ENCODE peak calls at places on chromosomes 12 and 14, in eight cellular contexts. C is CD4-positive, alpha-beta memory T cell; M is tibial nerve; Z is heart right ventricle; O is lung; F is uterus; V is mammary epithelial cell; I is iPS DF 6.9. L is an unnamed sample.

GRCh38 chr12:68450947-68451260 is 118.7 kb upstream of the MDM1 start:
- DNase-seq in M (no peak), V (no peak), F (no peak), O (no peak), Z (no peak), I (no peak), C (no peak), L (no peak)

GRCh38 chr14:106506901-106507305 is 980.5 kb downstream of the TMEM121 start:
- DNase-seq in V (no peak), F (no peak), M (no peak), O (no peak), I (no peak), C (peak; percentile 77), Z (no peak), L (no peak)

GRCh38 chr12:56362130-56363059 is at the start of gene APOF:
- DNase-seq in C (no peak), I (no peak), Z (no peak), M (no peak), O (no peak), F (no peak), V (no peak), L (no peak)

GRCh38 chr14:53391631-53392030 is 238.5 kb upstream of the DDHD1 start:
- DNase-seq in Z (no peak), O (no peak), F (no peak), I (no peak), C (no peak), M (no peak), V (peak; percentile 98), L (peak; percentile 22)

GRCh38 chr12:78439666-78440065 is 424.9 kb upstream of the SYT1 start:
- DNase-seq in I (no peak), F (no peak), V (no peak), Z (no peak), M (no peak), C (no peak), O (no peak), L (no peak)

GRCh38 chr12:573226-573625 is 90.0 kb downstream of the NINJ2 start:
- DNase-seq in M (no peak), F (no peak), C (no peak), V (no peak), I (no peak), Z (no peak), O (no peak), L (no peak)

GRCh38 chr14:59306775-59307174 is 118.3 kb downstream of the DAAM1 start:
- DNase-seq in C (no peak), M (no peak), O (no peak), I (no peak), V (peak; percentile 92), Z (no peak), F (no peak), L (peak; percentile 53)

GRCh38 chr14:63752449-63753169 is 24.7 kb upstream of the SGPP1 start:
- DNase-seq in I (no peak), M (no peak), C (no peak), V (peak; percentile 53), Z (peak; percentile 17), F (no peak), O (no peak), L (no peak)

GRCh38 chr12:10305411-10305810 is 2.3 kb upstream of the KLRD1 start:
- DNase-seq in Z (no peak), V (no peak), F (no peak), M (no peak), I (no peak), C (no peak), O (no peak), L (no peak)

GRCh38 chr14:23366163-23366921 is 1.4 kb upstream of the EFS start:
- DNase-seq in O (peak; percentile 51), C (no peak), F (peak; percentile 83), I (no peak), Z (peak; percentile 73), M (peak; percentile 62), V (peak; percentile 60), L (peak; percentile 38)

GRCh38 chr12:124363376-124363965 is 68.6 kb downstream of the RFLNA start:
- DNase-seq in I (no peak), Z (no peak), O (no peak), F (no peak), V (no peak), M (no peak), C (no peak), L (no peak)

GRCh38 chr12:45725631-45726593 is 3.6 kb upstream of the ARID2 start:
- DNase-seq in F (no peak), M (no peak), C (peak; percentile 65), I (no peak), Z (peak; percentile 36), O (no peak), V (peak; percentile 49), L (peak; percentile 46)

DNA sequence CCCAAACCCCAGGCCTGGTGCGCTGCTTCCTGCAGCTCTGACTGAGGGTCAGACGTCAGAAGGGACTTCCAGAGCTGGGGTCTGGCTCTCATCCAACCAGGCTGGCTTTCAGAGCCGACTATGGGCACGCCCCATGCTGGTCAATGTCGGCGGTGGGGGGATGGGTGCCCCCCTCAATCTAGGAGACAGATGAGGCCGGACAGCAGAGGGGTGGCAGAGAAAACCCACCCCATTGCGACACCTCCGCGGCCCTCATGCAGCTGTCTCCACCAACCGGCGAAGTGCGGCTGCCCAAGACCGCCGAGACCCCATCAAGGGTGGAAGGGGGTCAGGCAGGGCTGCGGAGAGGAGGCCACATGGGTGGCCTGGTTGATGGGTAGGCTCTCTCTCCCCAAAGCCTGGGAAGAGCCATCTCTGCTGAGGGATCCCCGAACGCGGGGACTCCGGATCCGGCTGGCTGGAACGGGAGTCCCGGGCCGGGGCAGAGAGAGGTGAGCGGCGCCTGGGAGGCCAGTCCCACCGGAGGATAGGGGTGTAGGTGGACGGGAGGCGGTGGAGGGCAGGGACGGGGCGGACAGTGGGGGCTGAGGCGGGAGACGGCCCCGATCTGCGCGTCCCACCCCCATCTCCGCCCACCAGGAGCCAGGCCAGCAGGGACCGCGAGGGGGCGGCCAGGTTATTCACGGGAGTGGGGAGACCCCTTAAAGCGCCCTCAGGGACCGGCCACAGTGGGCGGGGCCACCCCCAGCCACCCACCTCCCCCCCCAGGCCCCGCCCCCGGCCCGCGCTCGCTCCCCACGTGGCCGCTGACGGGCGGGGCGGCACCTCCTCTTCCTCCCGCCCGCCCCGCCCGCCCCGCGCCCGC is at the start of gene INF2:
- DNase-seq in I (no peak), C (peak; percentile 37), V (peak; percentile 57), M (no peak), F (peak; percentile 66), O (no peak), Z (peak; percentile 60), L (no peak)
- H3K4me3 ChIP-seq in I (peak within 1 kb of the TSS; percentile 71), C (peak within 1 kb of the TSS; percentile 54), V (peak within 1 kb of the TSS; percentile 71), M (peak within 1 kb of the TSS; percentile 67), F (peak within 1 kb of the TSS; percentile 80), O (peak within 1 kb of the TSS; percentile 86), Z (peak within 1 kb of the TSS; percentile 96), L (peak within 1 kb of the TSS; percentile 99)

GRCh38 chr12:57519758-57520007 is 631 bp downstream of the DDIT3 start:
- DNase-seq in F (peak; percentile 52), I (no peak), Z (peak; percentile 61), C (no peak), V (no peak), O (no peak), M (no peak), L (no peak)

GRCh38 chr12:57522887-57523705 is 472 bp downstream of the MBD6 start:
- DNase-seq in Z (peak; percentile 77), M (peak; percentile 43), O (peak; percentile 76), V (peak; percentile 23), I (no peak), C (no peak), F (peak; percentile 66), L (no peak)

GRCh38 chr12:57520008-57520726 is at the start of gene DDIT3:
- DNase-seq in O (peak; percentile 99), V (peak; percentile 97), M (peak; percentile 99), I (peak; percentile 94), Z (peak; percentile 99), F (peak; percentile 99), C (peak; percentile 99), L (no peak)

GRCh38 chr12:57522019-57522886 is at the start of gene MBD6:
- DNase-seq in C (peak; percentile 91), Z (peak; percentile 94), F (peak; percentile 96), V (peak; percentile 89), O (peak; percentile 95), M (peak; percentile 86), I (no peak), L (no peak)

DNA sequence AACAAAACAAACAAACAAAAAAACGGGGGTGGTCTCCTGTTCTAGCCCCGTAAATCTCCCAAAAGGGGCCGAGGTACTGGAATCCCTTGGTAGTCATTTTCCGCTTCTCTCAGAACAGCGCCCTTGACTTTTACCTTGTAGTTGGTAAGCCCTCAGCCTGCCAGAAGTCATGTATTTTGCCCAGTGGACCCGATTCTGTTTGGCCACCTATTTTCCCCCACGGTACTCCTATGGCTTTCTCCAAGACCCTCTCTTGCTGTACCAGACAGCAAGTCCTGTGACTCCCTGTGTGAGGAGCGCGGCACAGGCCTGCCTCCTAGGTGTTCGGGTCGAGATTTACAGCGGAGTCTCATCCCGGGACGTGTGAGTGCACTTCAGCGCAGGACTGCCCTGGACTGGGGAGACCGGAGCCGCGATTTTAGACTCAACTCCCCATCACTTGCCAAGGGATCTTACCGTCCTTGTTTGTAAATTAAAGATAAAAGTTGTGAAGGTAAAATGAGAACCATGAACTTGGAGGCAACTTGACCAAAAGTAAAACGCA is 1.1 kb upstream of the MBD6 start:
- DNase-seq in F (peak; percentile 53), V (no peak), I (no peak), C (no peak), O (no peak), Z (peak; percentile 47), M (peak; percentile 35), L (no peak)
- H3K4me1 ChIP-seq in F (peaks cover 12% of the 10 kb centered on the region), V (peaks cover 55% of the 10 kb centered on the region), I (peaks cover 5% of the 10 kb centered on the region), C (peaks cover 68% of the 10 kb centered on the region), O (peaks cover 18% of the 10 kb centered on the region), Z (peaks cover 64% of the 10 kb centered on the region), M (peaks cover 82% of the 10 kb centered on the region), L (peaks cover 66% of the 10 kb centered on the region)

GRCh38 chr12:62787023-62787422 is 147.9 kb downstream of the PPM1H start:
- DNase-seq in Z (no peak), C (no peak), V (no peak), I (no peak), M (no peak), O (no peak), F (no peak), L (no peak)

GRCh38 chr12:62787606-62788005 is 147.3 kb downstream of the PPM1H start:
- DNase-seq in C (no peak), Z (no peak), O (no peak), M (no peak), I (no peak), F (no peak), V (no peak), L (no peak)

GRCh38 chr12:62792526-62792925 is 142.4 kb downstream of the PPM1H start:
- DNase-seq in O (no peak), V (no peak), I (no peak), Z (no peak), C (no peak), M (no peak), F (no peak), L (no peak)

GRCh38 chr12:62793256-62794217 is 141.4 kb downstream of the PPM1H start:
- DNase-seq in O (peak; percentile 82), V (peak; percentile 67), F (peak; percentile 86), M (peak; percentile 93), Z (peak; percentile 86), I (peak; percentile 70), C (peak; percentile 66), L (peak; percentile 73)

GRCh38 chr12:62789856-62790255 is 145.1 kb downstream of the PPM1H start:
- DNase-seq in M (no peak), F (no peak), Z (peak; percentile 32), O (no peak), C (no peak), V (no peak), I (no peak), L (no peak)
- H3K27ac ChIP-seq in M (no peak overlapping the region), F (peak overlapping the region; percentile 22), Z (peak overlapping the region; percentile 66), O (no peak overlapping the region), C (no peak overlapping the region), V (no peak overlapping the region), I (no peak overlapping the region), L (no peak overlapping the region)

GRCh38 chr12:32124637-32125036 is 18.0 kb downstream of the BICD1 start:
- DNase-seq in C (no peak), I (no peak), V (no peak), F (no peak), O (no peak), M (no peak), Z (no peak), L (no peak)
- H3K4me3 ChIP-seq in C (no peak overlapping the region), I (no peak overlapping the region), V (no peak overlapping the region), F (no peak overlapping the region), O (no peak overlapping the region), M (no peak overlapping the region), Z (no peak overlapping the region), L (no peak overlapping the region)

L was measured in SJSA1.